ENCODE peak calls at places on chromosomes 13 and 19, in eight cellular contexts. D, K, E, J, B, Y, V and W are unnamed samples.

GRCh38 chr13:59891053-59891452 is 272.7 kb downstream of the DIAPH3 start:
- DNase-seq in Y (no peak), K (no peak), B (no peak), V (no peak), D (no peak), E (no peak), J (no peak), W (no peak)

GRCh38 chr13:44756411-44756810 is 180.3 kb upstream of the TSC22D1 start:
- DNase-seq in B (no peak), J (no peak), D (no peak), Y (no peak), K (no peak), E (no peak), V (no peak), W (no peak)

GRCh38 chr19:8089664-8090601 is 37.4 kb downstream of the CCL25 start:
- DNase-seq in B (no peak), E (no peak), V (no peak), J (no peak), K (no peak), D (no peak), Y (no peak), W (no peak)

GRCh38 chr19:9597027-9597426 is 12.7 kb upstream of the ZNF121 start:
- DNase-seq in K (no peak), E (no peak), V (no peak), Y (no peak), D (no peak), J (no peak), B (no peak), W (no peak)

GRCh38 chr13:113367771-113368170 is 3.8 kb upstream of the GRTP1 start:
- DNase-seq in K (no peak), D (no peak), Y (no peak), V (no peak), E (no peak), J (no peak), B (no peak), W (no peak)

GRCh38 chr13:79604752-79605151 is 123.8 kb downstream of the NDFIP2 start:
- DNase-seq in J (no peak), E (no peak), B (no peak), D (no peak), Y (no peak), V (no peak), K (no peak), W (no peak)

GRCh38 chr19:2041436-2041685 is 9.7 kb downstream of the MKNK2 start:
- DNase-seq in J (no peak), Y (no peak), K (no peak), V (no peak), D (no peak), B (no peak), E (peak), W (no peak)

GRCh38 chr19:45404557-45405434 is at the start of gene PPP1R13L:
- DNase-seq in J (peak), K (peak), B (no peak), E (peak), Y (peak), D (peak), V (no peak), W (peak)

GRCh38 chr19:49118565-49119410 is at the start of gene C19orf73:
- DNase-seq in D (peak), J (peak), B (peak), Y (peak), V (peak), E (peak), K (peak), W (peak)

GRCh38 chr19:11578342-11579142 is 1.1 kb upstream of the ACP5 start:
- DNase-seq in V (no peak), K (peak), J (no peak), Y (no peak), B (no peak), E (peak), D (peak), W (peak)

GRCh38 chr13:29465741-29466293 is 129.7 kb downstream of the SLC7A1 start:
- DNase-seq in B (no peak), K (peak), Y (no peak), J (no peak), V (no peak), E (peak), D (peak), W (no peak)

GRCh38 chr13:20422362-20422761 is 103.3 kb downstream of the CRYL1 start:
- DNase-seq in V (no peak), D (no peak), Y (no peak), B (no peak), K (no peak), J (no peak), E (no peak), W (no peak)

GRCh38 chr19:41939861-41940442 is 11.7 kb upstream of the ERFL start:
- DNase-seq in D (peak), J (no peak), K (no peak), E (no peak), Y (no peak), V (no peak), B (no peak), W (peak)

GRCh38 chr13:55576389-55576788 is 1564.3 kb upstream of the PRR20A start:
- DNase-seq in K (no peak), D (no peak), V (no peak), E (no peak), J (no peak), Y (no peak), B (no peak), W (no peak)

GRCh38 chr13:96551540-96551939 is 442.7 kb downstream of the OXGR1 start:
- DNase-seq in J (no peak), K (no peak), D (no peak), E (no peak), V (no peak), Y (no peak), B (no peak), W (no peak)

GRCh38 chr19:16042533-16043085 is 33.7 kb upstream of the TPM4 start:
- DNase-seq in E (no peak), D (no peak), J (no peak), Y (no peak), B (no peak), V (no peak), K (no peak), W (no peak)